ENCODE peak calls at places on chromosomes 12 and 14, in seven cellular contexts. J is IMR-90, L is Panc1, T is cardiac muscle cell, W is heart right ventricle, I is fibroblast of lung, D is esophagus squamous epithelium. F is an unnamed sample.

GRCh38 chr14:68153275-68153674 is 333.7 kb downstream of the RAD51B start:
- DNase-seq in J (no peak), L (no peak), T (no peak), W (no peak), I (no peak), D (no peak), F (no peak)

GRCh38 chr12:98856897-98857540 is 211.9 kb downstream of the APAF1 start:
- DNase-seq in J (no peak), L (no peak), T (no peak), W (no peak), I (no peak), D (no peak), F (peak; percentile 39)

GRCh38 chr12:78305808-78306207 is 475.1 kb downstream of the NAV3 start:
- DNase-seq in J (no peak), L (no peak), T (no peak), W (no peak), I (no peak), D (no peak), F (no peak)

GRCh38 chr12:78540621-78541336 is 323.8 kb upstream of the SYT1 start:
- DNase-seq in J (peak; percentile 22), L (no peak), T (no peak), W (no peak), I (peak; percentile 67), D (no peak), F (no peak)

GRCh38 chr12:49796155-49796554 is 32.1 kb downstream of the NCKAP5L start:
- DNase-seq in J (no peak), L (no peak), T (no peak), W (no peak), I (no peak), D (no peak), F (no peak)

GRCh38 chr14:102891556-102891955 is 30.9 kb upstream of the AMN start:
- DNase-seq in J (peak; percentile 82), L (no peak), T (peak; percentile 34), W (no peak), I (peak; percentile 77), D (no peak), F (no peak)

GRCh38 chr14:64338616-64339316 is 44.6 kb upstream of the ESR2 start:
- DNase-seq in J (peak; percentile 98), L (peak; percentile 71), T (peak; percentile 99), W (peak; percentile 96), I (peak; percentile 97), D (peak; percentile 79), F (peak; percentile 97)

GRCh38 chr14:23299558-23299957 is 3.1 kb downstream of the PPP1R3E start:
- DNase-seq in J (peak; percentile 70), L (no peak), T (peak; percentile 67), W (no peak), I (peak; percentile 80), D (no peak), F (no peak)

GRCh38 chr14:74667758-74668157 is 45.1 kb downstream of the AREL1 start:
- DNase-seq in J (peak; percentile 79), L (no peak), T (peak; percentile 79), W (no peak), I (peak; percentile 62), D (no peak), F (no peak)

GRCh38 chr12:8699714-8700113 is 1.9 kb downstream of the RIMKLB start:
- DNase-seq in J (no peak), L (no peak), T (no peak), W (no peak), I (no peak), D (no peak), F (no peak)

GRCh38 chr12:42575717-42576116 is 13.8 kb downstream of the PRICKLE1 start:
- DNase-seq in J (no peak), L (no peak), T (no peak), W (no peak), I (no peak), D (no peak), F (no peak)

GRCh38 chr12:70733385-70733784 is 96.2 kb upstream of the PTPRB start:
- DNase-seq in J (peak; percentile 67), L (peak; percentile 45), T (peak; percentile 85), W (peak; percentile 32), I (peak; percentile 86), D (no peak), F (no peak)

GRCh38 chr14:24398943-24399801 is at the start of gene NYNRIN:
- DNase-seq in J (peak; percentile 12), L (no peak), T (peak; percentile 79), W (no peak), I (no peak), D (no peak), F (no peak)

GRCh38 chr12:123601602-123602489 is at the start of gene DDX55:
- DNase-seq in J (peak; percentile 79), L (no peak), T (peak; percentile 86), W (peak; percentile 76), I (peak; percentile 86), D (no peak), F (no peak)
- TF ChIP-seq CTCF in J (peak; percentile 43), L (no peak), T (peak; percentile 45), W (peak; percentile 57), I (peak; percentile 27), D (peak; percentile 48), F (peak; percentile 37)

GRCh38 chr12:124345795-124346194 is 50.9 kb downstream of the RFLNA start:
- DNase-seq in J (peak; percentile 19), L (no peak), T (no peak), W (no peak), I (no peak), D (no peak), F (no peak)

GRCh38 chr12:124348659-124349380 is 53.9 kb downstream of the RFLNA start:
- DNase-seq in J (no peak), L (no peak), T (no peak), W (no peak), I (no peak), D (no peak), F (no peak)

GRCh38 chr12:124346425-124347168 is 51.7 kb downstream of the RFLNA start:
- DNase-seq in J (no peak), L (no peak), T (no peak), W (no peak), I (no peak), D (no peak), F (no peak)

GRCh38 chr12:124347335-124347734 is 52.4 kb downstream of the RFLNA start:
- DNase-seq in J (no peak), L (no peak), T (no peak), W (no peak), I (no peak), D (no peak), F (no peak)

DNA sequence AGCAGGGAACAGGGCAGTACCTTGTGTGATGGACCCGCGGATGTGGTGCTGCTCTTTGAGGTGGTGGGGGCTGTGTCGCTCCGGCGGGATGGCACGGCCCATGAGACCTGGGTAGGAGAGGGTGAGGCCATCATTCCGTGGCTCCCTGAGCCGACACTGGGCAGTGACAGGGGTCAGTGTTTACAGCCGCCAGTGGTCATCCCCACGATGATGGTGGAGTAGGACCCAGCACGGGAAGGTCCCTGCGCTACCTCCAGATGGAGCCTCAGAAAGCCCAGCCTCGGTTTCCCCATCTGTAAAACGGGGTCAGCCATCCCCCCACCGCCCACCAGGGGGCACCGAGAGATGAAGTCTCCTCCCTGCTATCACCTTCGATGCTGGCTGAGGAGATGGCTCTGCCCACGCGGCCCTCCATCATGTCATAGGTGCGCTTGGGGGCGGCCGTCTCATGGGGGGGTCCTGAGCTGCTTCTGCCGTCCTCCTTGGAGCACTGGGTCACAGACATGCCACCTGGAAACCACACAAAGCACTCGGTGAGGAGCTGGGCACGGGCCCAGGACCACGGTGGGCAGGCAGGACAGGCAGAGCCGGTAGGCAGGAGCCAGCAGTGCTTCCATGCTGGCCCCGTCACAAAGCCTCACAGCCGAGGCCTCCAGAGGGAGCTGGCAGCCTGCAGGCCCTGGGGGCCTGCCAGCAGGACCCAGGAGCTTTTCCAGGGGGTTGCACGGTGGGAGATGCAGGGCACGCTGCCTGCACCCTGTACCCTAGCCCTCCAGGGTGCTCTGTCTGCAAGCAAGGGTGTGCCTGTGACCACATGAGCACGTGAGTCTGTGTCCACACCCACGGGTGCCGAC is 53.1 kb downstream of the RFLNA start:
- DNase-seq in J (no peak), L (no peak), T (no peak), W (no peak), I (no peak), D (no peak), F (no peak)
- H3K36me3 ChIP-seq in J (peaks cover 89% of the 10 kb centered on the region), L (peaks cover 23% of the 10 kb centered on the region), T (peaks cover 46% of the 10 kb centered on the region), W (peaks cover 60% of the 10 kb centered on the region), I (peaks cover 45% of the 10 kb centered on the region), D (peaks cover 100% of the 10 kb centered on the region), F (peaks cover 4% of the 10 kb centered on the region)

DNA sequence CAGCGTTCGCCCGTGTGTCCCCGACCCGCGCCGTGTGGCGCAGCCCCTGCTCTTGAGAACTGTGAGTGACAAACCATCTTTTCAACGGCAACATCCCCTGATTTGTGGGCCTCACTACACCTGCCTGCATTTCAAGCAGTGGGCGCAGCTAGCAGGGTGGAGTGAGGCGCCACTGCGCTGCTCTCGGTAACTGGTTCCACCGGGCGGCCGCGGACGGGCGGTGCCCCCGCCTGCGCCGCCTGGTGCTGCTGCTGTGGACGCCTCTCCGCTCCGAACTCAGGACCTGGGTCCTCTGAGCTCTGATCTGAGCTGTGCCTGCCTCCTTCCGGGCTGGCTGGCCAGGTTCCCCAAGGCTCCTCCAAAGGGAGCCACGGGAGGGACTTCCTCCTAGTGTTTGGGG is 5.9 kb upstream of the DEGS2 start:
- DNase-seq in J (no peak), L (no peak), T (no peak), W (no peak), I (no peak), D (no peak), F (no peak)
- TF ChIP-seq CTCF in J (no peak), L (no peak), T (peak; percentile 12), W (no peak), I (no peak), D (peak; percentile 54), F (no peak)

GRCh38 chr12:121819212-121819949 is 15.6 kb downstream of the SETD1B start:
- DNase-seq in J (no peak), L (no peak), T (no peak), W (no peak), I (no peak), D (no peak), F (no peak)

GRCh38 chr12:121815221-121815620 is 11.4 kb downstream of the SETD1B start:
- DNase-seq in J (no peak), L (no peak), T (no peak), W (no peak), I (no peak), D (no peak), F (no peak)

GRCh38 chr12:121814429-121815119 is 10.8 kb downstream of the SETD1B start:
- DNase-seq in J (no peak), L (no peak), T (no peak), W (no peak), I (no peak), D (no peak), F (no peak)

GRCh38 chr12:121817648-121818043 is 13.8 kb downstream of the SETD1B start:
- DNase-seq in J (no peak), L (no peak), T (no peak), W (no peak), I (no peak), D (no peak), F (no peak)

DNA sequence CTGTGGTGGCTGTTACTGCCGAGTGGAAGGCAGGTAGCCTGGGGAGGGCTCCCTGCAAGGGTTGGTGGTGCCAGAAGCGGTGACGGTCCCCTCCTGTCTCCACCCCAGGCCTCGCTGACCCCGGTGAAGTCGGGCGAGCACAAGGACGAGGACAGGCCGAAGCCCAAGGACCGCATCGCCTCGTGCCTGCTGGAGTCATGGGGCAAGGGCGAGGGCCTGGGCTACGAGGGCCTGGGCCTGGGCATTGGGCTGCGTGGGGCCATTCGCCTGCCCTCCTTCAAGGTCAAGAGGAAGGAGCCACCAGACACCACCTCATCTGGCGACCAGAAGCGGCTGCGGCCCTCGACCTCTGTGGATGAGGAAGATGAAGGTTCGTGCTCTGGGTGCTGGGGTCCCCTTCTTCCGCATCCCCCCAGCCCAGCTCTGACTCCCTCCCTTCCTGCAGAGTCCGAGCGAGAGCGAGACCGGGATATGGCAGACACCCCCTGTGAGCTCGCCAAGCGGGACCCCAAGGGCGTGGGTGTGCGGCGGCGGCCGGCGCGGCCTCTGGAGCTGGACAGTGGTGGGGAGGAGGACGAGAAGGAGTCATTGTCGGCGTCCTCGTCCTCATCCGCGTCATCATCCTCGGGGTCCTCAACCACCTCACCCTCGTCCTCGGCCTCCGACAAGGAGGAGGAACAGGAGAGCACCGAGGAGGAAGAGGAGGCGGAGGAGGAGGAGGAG is 13.3 kb downstream of the SETD1B start:
- DNase-seq in J (no peak), L (no peak), T (no peak), W (no peak), I (no peak), D (no peak), F (no peak)
- H3K36me3 ChIP-seq in J (peaks cover 59% of the 10 kb centered on the region), L (peaks cover 10% of the 10 kb centered on the region), T (peaks cover 32% of the 10 kb centered on the region), W (peaks cover 56% of the 10 kb centered on the region), I (peaks cover 44% of the 10 kb centered on the region), D (peaks cover 96% of the 10 kb centered on the region), F (peaks cover 5% of the 10 kb centered on the region)

F was measured in kidney epithelial cell.